ENCODE peak calls at places on chromosomes 7 and 10, in four cellular contexts. One of them, this sample, is unnamed.

GRCh38 chr7:47472444-47473157 is 109.3 kb downstream of the TNS3 start:
- DNase-seq in CD4-positive, CD25-positive, alpha-beta regulatory T cell: no peak
- DNase-seq in stomach: no peak
- DNase-seq in RWPE2: no peak
- DNase-seq in this sample: no peak

GRCh38 chr7:79272066-79272669 is 181.3 kb downstream of the MAGI2 start:
- DNase-seq in RWPE2: no peak
- DNase-seq in stomach: no peak
- DNase-seq in CD4-positive, CD25-positive, alpha-beta regulatory T cell: peak; percentile 6
- DNase-seq in this sample: no peak

GRCh38 chr10:18653112-18653511 is 1.7 kb upstream of the NSUN6 start:
- DNase-seq in CD4-positive, CD25-positive, alpha-beta regulatory T cell: no peak
- DNase-seq in stomach: no peak
- DNase-seq in RWPE2: no peak
- DNase-seq in this sample: no peak

GRCh38 chr10:19819419-19820033 is 3.3 kb downstream of the PLXDC2 start:
- DNase-seq in stomach: no peak
- DNase-seq in CD4-positive, CD25-positive, alpha-beta regulatory T cell: no peak
- DNase-seq in RWPE2: no peak
- DNase-seq in this sample: no peak

GRCh38 chr10:113959383-113959760 is 84.3 kb upstream of the ADRB1 start:
- DNase-seq in stomach: peak; percentile 73
- DNase-seq in CD4-positive, CD25-positive, alpha-beta regulatory T cell: no peak
- DNase-seq in RWPE2: no peak
- DNase-seq in this sample: no peak

GRCh38 chr7:148110097-148110868 is 480.3 kb upstream of the C7orf33 start:
- DNase-seq in RWPE2: no peak
- DNase-seq in stomach: peak; percentile 35
- DNase-seq in CD4-positive, CD25-positive, alpha-beta regulatory T cell: no peak
- DNase-seq in this sample: no peak

GRCh38 chr7:136030867-136031318 is 53.7 kb upstream of the MTPN start:
- DNase-seq in RWPE2: no peak
- DNase-seq in CD4-positive, CD25-positive, alpha-beta regulatory T cell: no peak
- DNase-seq in stomach: no peak
- DNase-seq in this sample: no peak

GRCh38 chr10:114044251-114045070 is 795 bp downstream of the ADRB1 start:
- DNase-seq in stomach: no peak
- DNase-seq in CD4-positive, CD25-positive, alpha-beta regulatory T cell: no peak
- DNase-seq in RWPE2: peak; percentile 54
- DNase-seq in this sample: no peak

GRCh38 chr7:157949711-157950110 is 612.9 kb downstream of the DNAJB6 start:
- DNase-seq in stomach: no peak
- DNase-seq in CD4-positive, CD25-positive, alpha-beta regulatory T cell: no peak
- DNase-seq in RWPE2: no peak
- DNase-seq in this sample: no peak

GRCh38 chr10:61936770-61937169 is 35.3 kb downstream of the ARID5B start:
- DNase-seq in stomach: no peak
- DNase-seq in RWPE2: no peak
- DNase-seq in CD4-positive, CD25-positive, alpha-beta regulatory T cell: no peak
- DNase-seq in this sample: no peak

GRCh38 chr7:155953501-155953778 is 141.2 kb upstream of the SHH start:
- DNase-seq in stomach: peak; percentile 21
- DNase-seq in RWPE2: no peak
- DNase-seq in CD4-positive, CD25-positive, alpha-beta regulatory T cell: no peak
- DNase-seq in this sample: no peak

GRCh38 chr10:22253578-22253882 is 35.7 kb upstream of the EBLN1 start:
- DNase-seq in CD4-positive, CD25-positive, alpha-beta regulatory T cell: peak; percentile 55
- DNase-seq in RWPE2: no peak
- DNase-seq in stomach: no peak
- DNase-seq in this sample: peak; percentile 27

GRCh38 chr7:129610709-129611245 is 743 bp upstream of the NRF1 start:
- DNase-seq in CD4-positive, CD25-positive, alpha-beta regulatory T cell: no peak
- DNase-seq in RWPE2: no peak
- DNase-seq in stomach: no peak
- DNase-seq in this sample: no peak

GRCh38 chr7:51141451-51141971 is 175.1 kb downstream of the COBL start:
- DNase-seq in stomach: no peak
- DNase-seq in CD4-positive, CD25-positive, alpha-beta regulatory T cell: no peak
- DNase-seq in RWPE2: no peak
- DNase-seq in this sample: no peak

GRCh38 chr10:128525936-128526335 is 399.7 kb upstream of the MKI67 start:
- DNase-seq in CD4-positive, CD25-positive, alpha-beta regulatory T cell: no peak
- DNase-seq in RWPE2: no peak
- DNase-seq in stomach: no peak
- DNase-seq in this sample: no peak

GRCh38 chr10:132065491-132066105 is at the start of gene JAKMIP3:
- DNase-seq in stomach: peak; percentile 35
- DNase-seq in RWPE2: no peak
- DNase-seq in CD4-positive, CD25-positive, alpha-beta regulatory T cell: no peak
- DNase-seq in this sample: no peak

GRCh38 chr7:41971640-41972187 is 265.3 kb downstream of the GLI3 start:
- DNase-seq in CD4-positive, CD25-positive, alpha-beta regulatory T cell: no peak
- DNase-seq in RWPE2: no peak
- DNase-seq in stomach: no peak
- DNase-seq in this sample: no peak

GRCh38 chr10:77877461-77878344 is 48.9 kb downstream of the DLG5 start:
- DNase-seq in stomach: peak; percentile 44
- DNase-seq in RWPE2: no peak
- DNase-seq in CD4-positive, CD25-positive, alpha-beta regulatory T cell: no peak
- DNase-seq in this sample: peak; percentile 54

GRCh38 chr7:26365077-26365896 is 73.6 kb downstream of the SNX10 start:
- DNase-seq in RWPE2: no peak
- DNase-seq in stomach: peak; percentile 41
- DNase-seq in CD4-positive, CD25-positive, alpha-beta regulatory T cell: peak; percentile 73
- DNase-seq in this sample: peak; percentile 58

GRCh38 chr10:35577915-35578607 is 27.1 kb upstream of the GJD4 start:
- DNase-seq in stomach: no peak
- DNase-seq in CD4-positive, CD25-positive, alpha-beta regulatory T cell: no peak
- DNase-seq in RWPE2: no peak
- DNase-seq in this sample: no peak

GRCh38 chr10:102163342-102163989 is 11.3 kb downstream of the NOLC1 start:
- DNase-seq in stomach: no peak
- DNase-seq in RWPE2: no peak
- DNase-seq in CD4-positive, CD25-positive, alpha-beta regulatory T cell: no peak
- DNase-seq in this sample: no peak

GRCh38 chr7:67341153-67341768 is 344.6 kb downstream of the TYW1 start:
- DNase-seq in RWPE2: no peak
- DNase-seq in CD4-positive, CD25-positive, alpha-beta regulatory T cell: no peak
- DNase-seq in stomach: no peak
- DNase-seq in this sample: no peak

GRCh38 chr10:111076682-111077661 is at the start of gene ADRA2A:
- DNase-seq in RWPE2: no peak
- DNase-seq in CD4-positive, CD25-positive, alpha-beta regulatory T cell: no peak
- DNase-seq in stomach: peak; percentile 30
- DNase-seq in this sample: no peak

GRCh38 chr10:103659674-103660363 is 166.3 kb downstream of the NEURL1 start:
- DNase-seq in stomach: peak; percentile 79
- DNase-seq in RWPE2: no peak
- DNase-seq in CD4-positive, CD25-positive, alpha-beta regulatory T cell: peak; percentile 54
- DNase-seq in this sample: peak; percentile 54

GRCh38 chr10:115909037-115909436 is 364.0 kb downstream of the GFRA1 start:
- DNase-seq in stomach: no peak
- DNase-seq in RWPE2: no peak
- DNase-seq in CD4-positive, CD25-positive, alpha-beta regulatory T cell: no peak
- DNase-seq in this sample: no peak

GRCh38 chr7:22147113-22147512 is 201.4 kb upstream of the CDCA7L start:
- DNase-seq in RWPE2: no peak
- DNase-seq in CD4-positive, CD25-positive, alpha-beta regulatory T cell: no peak
- DNase-seq in stomach: no peak
- DNase-seq in this sample: no peak

DNA sequence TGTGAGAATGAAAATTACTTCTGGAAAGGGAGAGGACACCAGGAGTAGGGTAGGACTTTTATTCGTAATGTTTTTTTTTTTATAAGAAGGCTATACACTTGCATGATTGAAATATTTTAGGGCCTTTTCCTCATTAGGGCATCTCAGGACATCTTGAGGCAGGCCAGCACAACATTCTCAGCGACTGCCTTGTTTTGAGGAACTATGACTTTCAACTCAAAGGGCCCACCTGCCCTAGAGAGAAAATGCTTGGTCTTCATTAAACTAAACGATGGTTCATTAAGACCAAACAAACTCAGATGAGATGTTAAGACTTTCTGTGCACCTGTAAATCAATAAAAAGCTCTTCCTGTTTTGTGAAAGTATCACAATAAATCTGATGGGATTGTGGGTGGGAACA is 11.3 kb downstream of the NOD1 start:
- DNase-seq in RWPE2: no peak
- DNase-seq in CD4-positive, CD25-positive, alpha-beta regulatory T cell: no peak
- DNase-seq in stomach: no peak
- DNase-seq in this sample: no peak
- H3K4me1 ChIP-seq in RWPE2: no peaks in the 10 kb centered on the region
- H3K4me1 ChIP-seq in CD4-positive, CD25-positive, alpha-beta regulatory T cell: peaks cover 14% of the 10 kb centered on the region
- H3K4me1 ChIP-seq in stomach: peaks cover 44% of the 10 kb centered on the region
- H3K4me1 ChIP-seq in this sample: peaks cover 29% of the 10 kb centered on the region

GRCh38 chr7:255721-256361 is 34.1 kb upstream of the FOXL3 start:
- DNase-seq in stomach: no peak
- DNase-seq in RWPE2: no peak
- DNase-seq in CD4-positive, CD25-positive, alpha-beta regulatory T cell: no peak
- DNase-seq in this sample: peak; percentile 29
- H3K9me3 ChIP-seq in stomach: no peaks in the 10 kb centered on the region
- H3K9me3 ChIP-seq in RWPE2: no peaks in the 10 kb centered on the region
- H3K9me3 ChIP-seq in CD4-positive, CD25-positive, alpha-beta regulatory T cell: no peaks in the 10 kb centered on the region
- H3K9me3 ChIP-seq in this sample: no peaks in the 10 kb centered on the region

GRCh38 chr7:71777278-71777677 is 634.9 kb downstream of the CALN1 start:
- DNase-seq in RWPE2: no peak
- DNase-seq in CD4-positive, CD25-positive, alpha-beta regulatory T cell: no peak
- DNase-seq in stomach: no peak
- DNase-seq in this sample: no peak
- H3K4me1 ChIP-seq in RWPE2: no peaks in the 10 kb centered on the region
- H3K4me1 ChIP-seq in CD4-positive, CD25-positive, alpha-beta regulatory T cell: no peaks in the 10 kb centered on the region
- H3K4me1 ChIP-seq in stomach: no peaks in the 10 kb centered on the region
- H3K4me1 ChIP-seq in this sample: no peaks in the 10 kb centered on the region

GRCh38 chr10:7327885-7328284 is 82.9 kb downstream of the SFMBT2 start:
- DNase-seq in CD4-positive, CD25-positive, alpha-beta regulatory T cell: no peak
- DNase-seq in stomach: no peak
- DNase-seq in RWPE2: no peak
- DNase-seq in this sample: no peak

GRCh38 chr10:7333995-7334964 is 76.6 kb downstream of the SFMBT2 start:
- DNase-seq in stomach: no peak
- DNase-seq in RWPE2: no peak
- DNase-seq in CD4-positive, CD25-positive, alpha-beta regulatory T cell: no peak
- DNase-seq in this sample: no peak

GRCh38 chr10:7329219-7329618 is 81.6 kb downstream of the SFMBT2 start:
- DNase-seq in CD4-positive, CD25-positive, alpha-beta regulatory T cell: no peak
- DNase-seq in RWPE2: no peak
- DNase-seq in stomach: no peak
- DNase-seq in this sample: no peak
- H3K9me3 ChIP-seq in CD4-positive, CD25-positive, alpha-beta regulatory T cell: peaks cover 7% of the 10 kb centered on the region
- H3K9me3 ChIP-seq in RWPE2: peaks cover 5% of the 10 kb centered on the region
- H3K9me3 ChIP-seq in stomach: no peaks in the 10 kb centered on the region
- H3K9me3 ChIP-seq in this sample: peaks cover 13% of the 10 kb centered on the region